ENCODE peak calls at places on chromosomes 13 and 19, in seven cellular contexts. U, E, A, W, J, Q and T are unnamed samples.

GRCh38 chr13:113581871-113582270 is 2.7 kb upstream of the TFDP1 start:
- DNase-seq in U (no peak), E (no peak), W (no peak), J (peak), Q (no peak), A (no peak), T (no peak)

GRCh38 chr13:87311165-87311564 is 360.0 kb upstream of the SLITRK5 start:
- DNase-seq in J (no peak), U (no peak), W (no peak), A (no peak), Q (no peak), E (no peak), T (no peak)

GRCh38 chr19:19873381-19873780 is 7.7 kb downstream of the ZNF253 start:
- DNase-seq in Q (no peak), E (no peak), A (no peak), U (no peak), J (no peak), W (no peak), T (no peak)

GRCh38 chr19:1098177-1099051 is 3.2 kb upstream of the POLR2E start:
- DNase-seq in J (no peak), A (no peak), Q (peak), W (no peak), E (no peak), U (peak), T (no peak)

GRCh38 chr13:109547942-109548860 is 238.2 kb downstream of the IRS2 start:
- DNase-seq in J (peak), E (no peak), W (no peak), U (no peak), Q (no peak), A (no peak), T (peak)

GRCh38 chr19:8631425-8631819 is 989 bp downstream of the NFILZ start:
- DNase-seq in U (peak), A (no peak), W (no peak), J (no peak), Q (peak), E (no peak), T (no peak)

GRCh38 chr13:42049454-42049780 is 969 bp downstream of the DGKH start:
- DNase-seq in U (no peak), W (no peak), Q (no peak), J (no peak), E (no peak), A (no peak), T (no peak)

GRCh38 chr19:55473613-55474012 is 2.8 kb upstream of the ZNF628 start:
- DNase-seq in J (no peak), W (no peak), Q (no peak), A (no peak), U (no peak), E (no peak), T (no peak)

GRCh38 chr13:52446265-52446664 is 4.2 kb downstream of the VPS36 start:
- DNase-seq in A (no peak), Q (no peak), W (no peak), J (no peak), E (no peak), U (no peak), T (no peak)

GRCh38 chr19:10270616-10271394 is at the start of gene ICAM1:
- DNase-seq in E (peak), Q (peak), W (no peak), A (peak), J (peak), U (peak), T (peak)

GRCh38 chr13:95462801-95463200 is 89.7 kb upstream of the CLDN10 start:
- DNase-seq in U (no peak), E (no peak), A (no peak), J (no peak), Q (no peak), W (no peak), T (no peak)

GRCh38 chr19:16516381-16516780 is 20.2 kb downstream of the C19orf44 start:
- DNase-seq in W (no peak), E (no peak), U (no peak), J (no peak), Q (no peak), A (no peak), T (no peak)

GRCh38 chr19:55082023-55082851 is 6.6 kb downstream of the EPS8L1 start:
- DNase-seq in J (no peak), W (no peak), U (no peak), A (no peak), E (no peak), Q (peak), T (peak)

GRCh38 chr13:50129923-50130685 is 114.9 kb downstream of the KCNRG start:
- DNase-seq in A (no peak), Q (no peak), E (peak), W (no peak), U (peak), J (no peak), T (no peak)

GRCh38 chr13:33016414-33017409 is at the start of gene KL:
- DNase-seq in E (peak), U (peak), Q (no peak), A (no peak), J (no peak), W (no peak), T (no peak)

GRCh38 chr19:16043156-16043757 is 33.0 kb upstream of the TPM4 start:
- DNase-seq in A (no peak), W (no peak), Q (no peak), J (no peak), U (no peak), E (no peak), T (no peak)

GRCh38 chr19:45340232-45340898 is at the start of gene KLC3:
- DNase-seq in W (no peak), J (no peak), A (no peak), Q (no peak), U (no peak), E (no peak), T (no peak)
- H3K4me3 ChIP-seq in W (no peak), J (no peak), A (peak), Q (no peak), U (peak), E (no peak), T (no peak)

DNA sequence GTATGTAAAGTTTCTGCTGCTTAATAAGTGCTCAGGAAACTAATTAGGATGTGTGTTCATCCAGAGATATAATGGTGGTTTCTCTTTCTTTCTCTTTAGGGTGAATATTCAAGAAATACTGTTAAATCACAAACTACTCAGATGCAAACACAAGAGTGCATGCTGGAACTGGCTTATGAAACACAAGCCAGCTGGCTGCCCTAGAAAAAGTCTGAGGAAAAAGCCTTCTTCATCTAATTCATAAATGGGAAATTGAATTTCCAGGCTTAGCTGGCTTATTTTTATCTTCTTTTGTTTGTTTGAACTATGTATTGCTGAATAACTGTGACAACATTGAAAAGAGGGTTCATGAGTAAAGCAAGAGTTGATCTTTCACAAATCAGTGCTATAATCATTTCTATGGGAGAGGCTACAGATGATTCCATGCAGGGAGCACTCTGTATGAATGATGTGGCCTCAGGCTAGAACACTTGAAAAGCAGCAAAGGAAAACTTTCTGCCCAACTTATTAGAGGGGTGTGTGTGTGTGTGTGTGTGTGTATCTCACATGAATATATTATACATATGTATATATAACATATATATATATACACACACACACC is 69.8 kb upstream of the SCEL start:
- DNase-seq in Q (no peak), A (no peak), E (no peak), W (no peak), U (no peak), J (no peak), T (no peak)
- H3K4me3 ChIP-seq in Q (no peak), A (no peak), E (no peak), W (no peak), U (no peak), J (no peak), T (no peak)

GRCh38 chr13:24212674-24213073 is 52.2 kb downstream of the SPATA13 start:
- DNase-seq in E (no peak), A (no peak), Q (no peak), J (no peak), U (no peak), W (no peak), T (no peak)
- H3K4me3 ChIP-seq in E (no peak), A (no peak), Q (no peak), J (no peak), U (no peak), W (no peak), T (no peak)

GRCh38 chr13:48223016-48223385 is 10.0 kb upstream of the ITM2B start:
- DNase-seq in E (no peak), W (no peak), Q (no peak), U (no peak), J (no peak), A (no peak), T (peak)

GRCh38 chr13:48221301-48222190 is 11.5 kb upstream of the ITM2B start:
- DNase-seq in J (peak), U (no peak), A (no peak), W (no peak), E (no peak), Q (no peak), T (peak)

GRCh38 chr13:48216204-48216711 is 16.7 kb upstream of the ITM2B start:
- DNase-seq in W (no peak), U (no peak), E (no peak), A (no peak), Q (no peak), J (no peak), T (no peak)

GRCh38 chr13:48222358-48223015 is 10.5 kb upstream of the ITM2B start:
- DNase-seq in E (no peak), W (no peak), A (no peak), U (peak), J (no peak), Q (peak), T (no peak)

GRCh38 chr13:48220592-48221300 is 12.3 kb upstream of the ITM2B start:
- DNase-seq in W (no peak), Q (no peak), J (peak), A (no peak), U (no peak), E (no peak), T (no peak)
- H3K4me3 ChIP-seq in W (no peak), Q (no peak), J (peak), A (peak), U (no peak), E (no peak), T (peak)

GRCh38 chr13:31848621-31849020 is 109.3 kb downstream of the RXFP2 start:
- DNase-seq in E (no peak), W (no peak), U (no peak), J (no peak), A (no peak), Q (no peak), T (no peak)
- H3K4me3 ChIP-seq in E (no peak), W (no peak), U (peak), J (no peak), A (no peak), Q (no peak), T (no peak)

GRCh38 chr19:49534632-49535385 is 7.0 kb downstream of the RCN3 start:
- DNase-seq in W (no peak), A (no peak), U (no peak), Q (no peak), E (no peak), J (peak), T (peak)
- H3K4me3 ChIP-seq in W (peak), A (peak), U (peak), Q (no peak), E (no peak), J (no peak), T (peak)

GRCh38 chr19:2167896-2168618 is 4.3 kb downstream of the DOT1L start:
- DNase-seq in U (peak), A (no peak), W (no peak), E (peak), Q (peak), J (no peak), T (no peak)

GRCh38 chr19:2170219-2170618 is 6.5 kb downstream of the DOT1L start:
- DNase-seq in E (no peak), J (no peak), U (no peak), Q (no peak), A (no peak), W (no peak), T (no peak)

GRCh38 chr19:2170987-2171348 is 7.2 kb downstream of the DOT1L start:
- DNase-seq in J (no peak), W (no peak), Q (no peak), A (no peak), E (no peak), U (no peak), T (no peak)

GRCh38 chr19:2166741-2167738 is 3.3 kb downstream of the DOT1L start:
- DNase-seq in Q (peak), E (peak), W (no peak), J (no peak), U (peak), A (no peak), T (no peak)

DNA sequence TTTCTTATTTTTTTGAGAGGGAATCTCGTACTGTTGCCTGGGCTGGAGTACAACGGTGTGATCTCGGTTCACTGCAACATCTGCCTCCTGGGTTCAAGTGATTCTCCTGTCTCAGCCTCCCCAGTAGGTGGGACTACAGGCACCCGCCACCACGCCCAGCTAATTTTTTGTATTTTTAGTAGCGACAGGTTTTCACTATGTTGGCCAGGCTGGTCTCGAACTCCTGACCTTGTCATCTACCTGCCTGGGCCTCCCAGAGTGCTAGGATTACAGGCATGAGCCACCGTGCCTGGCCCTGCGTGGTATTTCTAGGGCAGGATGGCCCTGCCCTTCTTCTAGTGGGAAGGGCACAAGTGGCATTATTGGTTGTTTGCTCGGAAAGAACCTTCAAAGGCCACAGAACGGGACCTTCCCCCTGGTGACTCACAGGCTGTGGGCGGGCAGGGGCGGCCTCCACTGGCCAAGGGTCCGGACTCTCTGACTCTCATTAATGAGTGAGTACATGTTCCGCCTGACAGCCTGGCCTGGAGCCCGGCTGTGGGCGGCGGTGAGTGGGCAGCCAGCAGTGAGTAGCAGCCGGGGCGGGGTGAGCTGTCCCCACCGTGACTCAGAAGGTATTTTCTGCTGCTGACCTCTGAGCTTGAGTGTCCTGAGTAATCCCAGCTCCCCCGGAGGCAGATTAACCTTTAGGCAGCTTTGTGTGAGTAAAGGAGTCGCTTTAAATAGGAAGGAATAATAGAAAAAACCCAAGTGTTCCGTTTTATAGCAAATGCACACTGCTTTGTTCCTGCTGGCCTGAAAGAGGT is 5.1 kb downstream of the DOT1L start:
- DNase-seq in E (peak), J (no peak), W (peak), Q (peak), A (peak), U (peak), T (no peak)
- H3K4me3 ChIP-seq in E (no peak), J (no peak), W (peak), Q (no peak), A (no peak), U (no peak), T (no peak)

DNA sequence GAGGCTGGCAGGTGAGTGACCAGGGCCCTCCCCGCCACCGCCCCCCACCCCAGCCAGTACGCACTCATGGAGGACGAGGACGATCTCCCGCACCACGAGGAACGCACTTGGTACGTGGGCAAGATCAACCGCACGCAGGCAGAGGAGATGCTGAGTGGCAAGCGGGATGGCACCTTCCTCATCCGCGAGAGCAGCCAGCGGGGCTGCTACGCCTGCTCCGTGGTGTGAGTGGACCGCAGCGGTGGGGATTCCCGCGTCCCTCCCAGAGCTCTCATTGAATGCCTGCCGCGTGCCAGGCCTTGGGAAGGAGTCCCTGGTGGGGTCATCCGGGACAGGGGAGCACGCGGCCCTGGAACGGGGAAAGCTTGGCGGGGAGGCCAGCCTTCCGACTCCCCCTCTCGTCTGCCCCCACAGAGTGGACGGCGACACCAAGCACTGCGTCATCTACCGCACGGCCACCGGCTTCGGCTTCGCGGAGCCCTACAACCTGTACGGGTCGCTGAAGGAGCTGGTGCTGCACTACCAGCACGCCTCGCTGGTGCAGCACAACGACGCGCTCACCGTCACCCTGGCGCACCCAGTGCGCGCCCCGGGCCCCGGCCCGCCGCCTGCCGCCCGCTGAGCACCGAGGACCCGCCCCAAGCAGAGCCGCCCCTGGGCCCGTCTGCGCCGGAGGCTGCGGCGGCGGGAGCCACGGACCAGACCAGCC is 4.8 kb upstream of the IFI30 start:
- DNase-seq in A (no peak), J (no peak), W (no peak), U (no peak), Q (no peak), E (peak), T (no peak)
- H3K4me3 ChIP-seq in A (no peak), J (no peak), W (no peak), U (no peak), Q (no peak), E (no peak), T (no peak)

GRCh38 chr13:35478384-35479222 is 2.1 kb upstream of the MAB21L1 start:
- DNase-seq in A (no peak), E (no peak), Q (no peak), W (no peak), U (no peak), J (no peak), T (no peak)
- H3K4me3 ChIP-seq in A (no peak), E (no peak), Q (no peak), W (peak), U (no peak), J (no peak), T (no peak)